ENCODE peak calls at places on chromosomes 6 and 20, in six cellular contexts. I is HFFc6, B is ovary, H is Peyer's patch, E is uterus, M is lung. G is an unnamed sample.

GRCh38 chr6:100176321-100176950 is 182.4 kb upstream of the MCHR2 start:
- DNase-seq in M (no peak), I (peak), E (no peak), B (no peak), H (no peak), G (no peak)

GRCh38 chr6:34530753-34531365 is 25.3 kb downstream of the SPDEF start:
- DNase-seq in B (no peak), H (no peak), M (no peak), I (no peak), E (no peak), G (no peak)

GRCh38 chr6:14499804-14500203 is 382.2 kb downstream of the CD83 start:
- DNase-seq in I (peak), H (no peak), B (no peak), M (no peak), E (no peak), G (no peak)

GRCh38 chr6:112061605-112062004 is 7.7 kb downstream of the CCN6 start:
- DNase-seq in I (peak), B (no peak), E (no peak), M (no peak), H (no peak), G (no peak)

GRCh38 chr6:34086558-34086957 is 59.3 kb downstream of the GRM4 start:
- DNase-seq in I (no peak), B (no peak), M (no peak), H (no peak), E (no peak), G (no peak)

GRCh38 chr6:89270951-89271721 is 44.0 kb downstream of the GABRR2 start:
- DNase-seq in E (no peak), H (no peak), I (no peak), M (no peak), B (no peak), G (no peak)

GRCh38 chr20:38298768-38299288 is 5.1 kb upstream of the BPI start:
- DNase-seq in M (peak), H (peak), B (peak), E (peak), I (no peak), G (no peak)

GRCh38 chr6:131652472-131652871 is 15.4 kb downstream of the ENPP3 start:
- DNase-seq in I (peak), B (no peak), E (no peak), H (peak), M (no peak), G (no peak)

GRCh38 chr6:4270799-4271198 is 135.4 kb upstream of the ECI2 start:
- DNase-seq in I (peak), M (no peak), E (no peak), B (no peak), H (no peak), G (no peak)

GRCh38 chr6:80022803-80023202 is 18.4 kb downstream of the TTK start:
- DNase-seq in B (no peak), M (no peak), I (peak), H (no peak), E (no peak), G (no peak)

GRCh38 chr6:150992682-150993081 is 127.2 kb downstream of the MTHFD1L start:
- DNase-seq in I (no peak), B (no peak), H (no peak), E (no peak), M (no peak), G (no peak)

GRCh38 chr6:7787137-7787575 is 61.3 kb downstream of the BMP6 start:
- DNase-seq in M (peak), B (peak), H (no peak), I (peak), E (peak), G (no peak)

GRCh38 chr6:98514073-98514720 is 320.2 kb upstream of the POU3F2 start:
- DNase-seq in B (no peak), I (no peak), E (no peak), M (no peak), H (no peak), G (no peak)
- TF ChIP-seq CTCF in B (no peak), I (no peak), E (no peak), M (no peak), H (no peak), G (no peak)

DNA sequence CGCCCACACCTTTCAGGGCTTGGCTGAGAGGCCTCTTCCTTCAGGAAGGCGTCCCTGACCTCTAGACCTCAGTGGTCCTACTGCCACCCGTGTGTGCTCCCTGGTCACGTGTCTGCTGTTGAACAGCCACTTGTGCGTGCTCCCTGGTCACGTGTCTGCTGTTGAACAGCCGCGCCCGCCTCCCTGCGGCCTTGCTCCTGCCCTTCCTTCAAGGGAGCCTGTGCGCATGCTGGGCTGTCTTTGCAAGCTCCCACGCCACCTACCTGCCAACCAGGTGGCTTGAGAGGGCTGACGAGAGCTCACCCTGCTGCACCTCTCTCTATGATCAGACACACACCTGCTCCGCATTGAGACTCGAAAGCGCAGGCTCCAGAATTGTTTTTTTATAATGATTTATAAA is 179.3 kb downstream of the BMP7 start:
- DNase-seq in E (no peak), B (no peak), I (no peak), H (no peak), M (no peak), G (no peak)
- TF ChIP-seq CTCF in E (no peak), B (no peak), I (no peak), H (no peak), M (no peak), G (no peak)

GRCh38 chr6:54614499-54615195 is 231.9 kb upstream of the FAM83B start:
- DNase-seq in M (no peak), E (no peak), H (no peak), B (no peak), I (no peak), G (no peak)

GRCh38 chr6:54617730-54618129 is 228.8 kb upstream of the FAM83B start:
- DNase-seq in I (peak), B (no peak), H (no peak), E (no peak), M (no peak), G (no peak)

GRCh38 chr6:54621285-54621684 is 225.3 kb upstream of the FAM83B start:
- DNase-seq in B (no peak), I (no peak), M (no peak), E (no peak), H (no peak), G (no peak)

GRCh38 chr6:54618597-54618996 is 228.0 kb upstream of the FAM83B start:
- DNase-seq in B (no peak), E (no peak), I (no peak), M (no peak), H (no peak), G (no peak)

GRCh38 chr6:54619102-54619501 is 227.5 kb upstream of the FAM83B start:
- DNase-seq in I (no peak), B (no peak), H (no peak), M (no peak), E (no peak), G (no peak)
- TF ChIP-seq CTCF in I (no peak), B (no peak), H (no peak), M (no peak), E (no peak), G (no peak)

DNA sequence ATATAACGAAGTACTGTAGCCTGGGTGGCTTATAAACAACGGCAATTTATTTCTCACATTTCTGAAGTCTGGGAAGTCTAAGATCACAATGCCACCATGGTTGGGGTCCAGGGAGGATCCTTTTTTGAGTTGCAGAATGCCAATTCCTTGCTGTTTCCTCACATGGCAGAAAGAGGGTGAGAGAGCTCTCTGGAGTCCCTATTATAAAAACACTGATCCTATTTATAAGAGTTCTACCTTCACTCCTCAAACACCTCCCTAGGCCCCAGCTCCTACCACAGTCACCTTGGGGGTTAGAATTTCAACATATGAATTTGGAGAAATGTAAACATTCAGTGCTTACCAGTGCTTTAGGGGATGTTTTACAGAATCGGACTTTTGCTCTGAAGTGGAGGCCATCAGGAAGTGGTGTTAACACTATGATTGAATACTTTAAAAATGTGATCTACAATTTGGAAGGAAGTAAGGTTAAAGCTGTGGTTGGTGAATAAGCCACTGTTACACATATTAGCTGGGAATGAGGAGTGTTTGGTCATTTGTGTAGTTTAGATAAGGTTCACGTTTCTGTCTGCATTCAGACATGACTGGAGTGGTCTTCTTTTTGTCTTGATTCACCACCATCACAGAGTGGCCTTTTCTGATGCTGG is 79.9 kb upstream of the SPTLC3 start:
- DNase-seq in I (peak), B (no peak), M (no peak), H (no peak), E (no peak), G (no peak)
- TF ChIP-seq CTCF in I (no peak), B (no peak), M (no peak), H (no peak), E (no peak), G (no peak)

DNA sequence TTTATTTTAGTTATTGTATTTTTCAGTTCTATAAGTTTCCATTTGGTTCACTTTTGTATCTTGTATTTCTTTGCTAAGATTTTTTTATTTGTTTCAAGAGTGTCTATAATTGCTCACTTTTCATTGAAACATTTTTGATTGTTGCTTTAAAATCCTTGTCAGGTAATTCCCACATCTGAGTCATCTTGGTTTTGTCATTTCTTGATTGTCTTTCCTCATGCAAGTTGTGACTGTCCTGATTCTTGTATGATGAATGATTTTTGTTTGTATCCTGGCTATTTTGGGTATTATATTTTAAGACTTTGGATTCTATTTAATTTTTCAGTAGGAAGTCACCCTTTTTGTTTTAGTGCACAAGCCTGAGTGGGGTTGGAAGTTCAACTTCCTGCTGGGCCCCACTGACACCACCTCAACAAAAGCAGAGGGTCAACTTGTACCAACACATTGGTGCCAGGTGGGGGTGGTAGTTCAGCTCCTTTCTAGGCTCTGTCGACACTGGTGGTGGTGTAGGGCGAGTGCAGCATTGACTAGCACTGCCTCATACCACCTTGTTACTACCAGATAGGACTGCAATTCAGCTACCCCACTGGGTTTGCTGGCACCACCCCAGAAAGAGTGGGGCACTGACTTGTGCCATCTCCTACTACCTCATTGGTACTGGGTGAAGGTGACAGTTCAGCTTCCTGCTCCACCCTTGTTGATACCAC is 8.8 kb downstream of the RSPH3 start:
- DNase-seq in B (no peak), H (no peak), M (no peak), E (no peak), I (no peak), G (no peak)
- TF ChIP-seq CTCF in B (no peak), H (no peak), M (no peak), E (no peak), I (peak), G (no peak)

DNA sequence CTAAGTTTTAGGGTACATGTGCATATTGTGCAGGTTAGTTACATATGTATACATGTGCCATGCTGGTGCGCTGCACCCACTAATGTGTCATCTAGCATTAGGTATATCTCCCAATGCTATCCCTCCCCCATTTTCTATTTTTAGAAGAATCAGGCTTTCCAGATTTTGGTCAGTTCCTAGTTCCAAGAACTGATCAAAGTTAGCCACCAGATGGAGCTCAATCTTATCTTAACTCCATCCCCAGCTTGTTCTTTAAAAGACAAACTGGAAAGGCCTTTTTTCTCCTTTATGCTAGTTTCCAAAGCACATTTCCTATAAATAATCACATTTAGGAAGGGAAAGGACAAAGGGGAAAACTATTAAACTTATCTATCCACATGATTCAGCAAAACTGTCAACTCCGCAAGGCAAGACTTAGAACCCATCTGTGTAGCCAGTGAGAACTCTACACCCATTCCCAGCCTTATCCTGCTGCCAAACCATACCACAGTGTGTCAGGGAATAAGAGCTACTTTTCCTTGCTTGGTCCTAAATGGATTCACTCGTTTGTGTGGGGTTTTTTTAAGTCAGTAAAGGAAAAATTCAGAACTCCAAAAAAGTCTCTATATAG is 22.8 kb upstream of the KHDC1 start:
- DNase-seq in B (no peak), H (no peak), E (no peak), I (peak), M (no peak), G (no peak)
- TF ChIP-seq CTCF in B (no peak), H (no peak), E (peak), I (peak), M (no peak), G (peak)

DNA sequence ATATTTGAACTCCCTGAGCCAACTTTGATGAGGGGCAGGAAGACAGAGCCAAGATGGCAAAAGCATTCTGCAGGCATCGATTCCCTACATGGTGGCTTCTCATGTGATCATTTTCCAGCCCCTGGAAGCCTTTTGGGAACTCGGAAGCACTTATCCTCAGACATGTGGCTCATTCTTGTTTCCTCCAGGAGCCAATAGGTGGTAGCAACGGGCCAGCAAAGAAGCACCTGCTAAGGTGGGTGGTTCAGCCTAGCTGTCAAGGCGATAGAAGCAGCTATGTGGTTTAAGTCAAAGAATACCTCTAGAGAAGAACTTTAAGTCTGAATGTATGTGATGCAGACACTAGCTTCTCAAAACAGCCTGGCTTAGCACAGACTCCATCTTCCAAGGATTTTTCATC is 64.9 kb upstream of the PAX1 start:
- DNase-seq in I (no peak), M (no peak), E (no peak), B (no peak), H (no peak), G (peak)
- TF ChIP-seq CTCF in I (no peak), M (no peak), E (no peak), B (no peak), H (no peak), G (peak)